ENCODE peak calls at places on chromosomes 13 and 19, in seven cellular contexts. T is central memory CD4-positive, alpha-beta T cell; W is AG09319; F is lower lobe of right lung; O is M059J; V is kidney; Y is stimulated activated CD4-positive, alpha-beta T cell treated with anti-CD3 and anti-CD28 coated beads, Interleukin-4, amount 100 ng/mL, for 24 hours. L is an unnamed sample.

GRCh38 chr19:48964205-48965032 is 690 bp upstream of the FTL start:
- DNase-seq in T (no peak), F (peak; percentile 56), V (no peak), Y (peak; percentile 33), O (peak; percentile 49), W (no peak), L (no peak)

GRCh38 chr19:2084993-2085720 is 11.0 kb downstream of the MOB3A start:
- DNase-seq in T (peak; percentile 97), V (peak; percentile 88), Y (peak; percentile 94), F (peak; percentile 91), O (peak; percentile 72), W (no peak), L (no peak)

GRCh38 chr13:66513728-66514127 is 716.4 kb downstream of the PCDH9 start:
- DNase-seq in V (no peak), W (no peak), Y (no peak), O (no peak), F (no peak), T (no peak), L (no peak)

GRCh38 chr19:900302-901111 is 7.2 kb downstream of the RNU6-9 start:
- DNase-seq in O (no peak), W (no peak), Y (no peak), T (no peak), F (no peak), V (no peak), L (no peak)

GRCh38 chr19:35346193-35347052 is 1.3 kb upstream of the FFAR1 start:
- DNase-seq in T (peak; percentile 78), F (peak; percentile 55), V (peak; percentile 69), Y (peak; percentile 63), W (no peak), O (no peak), L (no peak)

GRCh38 chr13:23707674-23708073 is 137.5 kb downstream of the TNFRSF19 start:
- DNase-seq in T (no peak), V (no peak), O (peak; percentile 33), Y (no peak), W (no peak), F (no peak), L (no peak)

GRCh38 chr19:2524840-2525723 is 49.2 kb downstream of the GADD45B start:
- DNase-seq in F (no peak), V (no peak), W (no peak), O (peak; percentile 93), Y (no peak), T (no peak), L (no peak)

GRCh38 chr19:2166741-2167738 is 3.3 kb downstream of the DOT1L start:
- DNase-seq in V (peak; percentile 92), O (peak; percentile 91), F (peak; percentile 92), T (no peak), Y (no peak), W (peak; percentile 59), L (no peak)

GRCh38 chr13:28820099-28821051 is at the start of gene MTUS2:
- DNase-seq in T (peak; percentile 3), V (no peak), Y (peak; percentile 8), O (no peak), W (no peak), F (no peak), L (no peak)

GRCh38 chr13:39847336-39847735 is 191.9 kb downstream of the COG6 start:
- DNase-seq in O (no peak), F (no peak), Y (no peak), V (no peak), T (no peak), W (no peak), L (no peak)

L was measured in AG04450.